ENCODE peak calls at places on chromosomes 4 and X, in five cellular contexts. C is GM12878, Z is suprapubic skin, G is prostate gland, X is transverse colon. R is an unnamed sample.

GRCh38 chr4:146477054-146477453 is 44.7 kb downstream of the SLC10A7 start:
- DNase-seq in Z (no peak), X (no peak), G (no peak), C (no peak), R (no peak)

GRCh38 chrX:154049209-154050112 is 29.8 kb upstream of the IRAK1 start:
- DNase-seq in G (peak; percentile 10), C (no peak), X (no peak), Z (no peak), R (no peak)

GRCh38 chrX:152817082-152817744 is 13.3 kb downstream of the CETN2 start:
- DNase-seq in G (no peak), C (no peak), Z (no peak), X (peak; percentile 26), R (no peak)

GRCh38 chrX:130086414-130087207 is 23.7 kb downstream of the ELF4 start:
- DNase-seq in Z (no peak), G (no peak), C (no peak), X (peak; percentile 56), R (no peak)

GRCh38 chrX:85851418-85851817 is 195.9 kb downstream of the CHM start:
- DNase-seq in C (no peak), Z (no peak), X (peak; percentile 26), G (peak; percentile 4), R (no peak)

GRCh38 chrX:151970661-151971060 is 3.8 kb downstream of the GABRE start:
- DNase-seq in G (no peak), X (peak; percentile 35), Z (peak; percentile 81), C (no peak), R (no peak)

GRCh38 chr4:138869631-138870030 is 145.9 kb upstream of the NOCT start:
- DNase-seq in Z (no peak), C (no peak), G (no peak), X (no peak), R (no peak)

GRCh38 chr4:44320833-44321232 is 127.8 kb downstream of the KCTD8 start:
- DNase-seq in Z (no peak), C (no peak), G (no peak), X (no peak), R (no peak)

GRCh38 chr4:65089666-65090065 is 580.6 kb downstream of the EPHA5 start:
- DNase-seq in C (no peak), X (no peak), G (no peak), Z (no peak), R (no peak)

GRCh38 chr4:77433102-77433733 is 172.4 kb upstream of the CXCL13 start:
- DNase-seq in X (no peak), C (peak; percentile 7), Z (no peak), G (peak; percentile 28), R (peak; percentile 7)

GRCh38 chr4:174983128-174983750 is 65.1 kb downstream of the ADAM29 start:
- DNase-seq in Z (no peak), G (no peak), C (no peak), X (no peak), R (no peak)

GRCh38 chrX:137988470-137988869 is 422.5 kb downstream of the ZIC3 start:
- DNase-seq in C (no peak), Z (no peak), G (no peak), X (no peak), R (no peak)

GRCh38 chr4:168608771-168609170 is 111.9 kb downstream of the PALLD start:
- DNase-seq in C (no peak), Z (no peak), G (no peak), X (no peak), R (no peak)

GRCh38 chr4:101357751-101358150 is 10.4 kb upstream of the PPP3CA start:
- DNase-seq in X (no peak), Z (no peak), C (no peak), G (no peak), R (no peak)

GRCh38 chr4:46270986-46271596 is 118.8 kb downstream of the GABRA2 start:
- DNase-seq in G (no peak), C (peak; percentile 4), Z (no peak), X (no peak), R (no peak)

GRCh38 chr4:108626056-108626455 is 5.7 kb downstream of the RPL34 start:
- DNase-seq in Z (no peak), C (no peak), X (no peak), G (no peak), R (no peak)
- TF ChIP-seq POLR2AphosphoS5 in Z (no peak), C (peak; percentile 60), X (no peak), G (no peak), R (peak; percentile 14)

GRCh38 chrX:150575415-150575814 is 7.0 kb downstream of the MTM1 start:
- DNase-seq in G (peak; percentile 4), Z (no peak), X (peak; percentile 13), C (no peak), R (no peak)
- TF ChIP-seq POLR2AphosphoS5 in G (no peak), Z (no peak), X (no peak), C (no peak), R (no peak)

DNA sequence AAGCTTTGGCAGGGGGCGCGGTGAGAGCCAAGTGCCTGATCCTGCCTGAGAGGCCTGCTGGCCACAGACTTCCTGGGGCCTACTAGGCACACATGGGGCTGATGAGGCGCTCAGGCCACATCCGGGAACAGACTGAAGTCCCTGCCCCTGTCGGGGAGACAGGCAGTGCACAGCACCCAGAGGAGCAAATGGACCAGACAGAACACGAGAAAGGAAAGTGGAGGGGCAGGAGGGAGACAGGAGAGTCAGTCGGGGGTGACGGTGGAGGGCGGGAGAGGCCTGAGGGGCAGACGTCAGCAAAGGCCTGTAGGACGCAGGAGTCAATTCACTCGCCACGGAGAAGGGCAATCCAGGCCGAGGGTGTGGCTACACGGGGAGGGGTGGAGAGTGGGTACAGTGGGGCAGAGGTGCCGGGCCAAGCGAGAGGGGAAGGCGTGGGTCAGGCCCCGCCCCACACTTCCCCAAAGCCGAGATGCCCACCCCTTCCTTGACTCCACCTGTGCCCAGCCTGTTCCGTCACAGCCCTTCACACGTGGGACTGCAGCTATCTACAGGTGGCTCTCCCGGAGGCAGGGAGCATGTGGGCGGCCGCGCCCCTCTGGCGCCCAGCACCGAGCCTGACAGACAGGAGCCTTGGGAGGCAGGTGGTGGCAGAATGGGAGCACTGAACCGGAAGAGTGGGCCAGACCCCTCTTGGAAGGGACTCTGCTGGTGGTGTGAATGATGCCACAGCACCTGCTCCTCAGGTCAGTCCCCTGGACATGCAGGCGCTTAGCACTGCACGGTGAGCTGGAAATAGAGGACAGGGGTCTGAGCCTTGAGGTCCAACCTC is 20.5 kb downstream of the NOP14 start:
- DNase-seq in G (no peak), X (peak; percentile 86), C (no peak), Z (peak; percentile 77), R (no peak)
- TF ChIP-seq POLR2AphosphoS5 in G (no peak), X (peak; percentile 50), C (peak; percentile 41), Z (no peak), R (peak; percentile 13)

DNA sequence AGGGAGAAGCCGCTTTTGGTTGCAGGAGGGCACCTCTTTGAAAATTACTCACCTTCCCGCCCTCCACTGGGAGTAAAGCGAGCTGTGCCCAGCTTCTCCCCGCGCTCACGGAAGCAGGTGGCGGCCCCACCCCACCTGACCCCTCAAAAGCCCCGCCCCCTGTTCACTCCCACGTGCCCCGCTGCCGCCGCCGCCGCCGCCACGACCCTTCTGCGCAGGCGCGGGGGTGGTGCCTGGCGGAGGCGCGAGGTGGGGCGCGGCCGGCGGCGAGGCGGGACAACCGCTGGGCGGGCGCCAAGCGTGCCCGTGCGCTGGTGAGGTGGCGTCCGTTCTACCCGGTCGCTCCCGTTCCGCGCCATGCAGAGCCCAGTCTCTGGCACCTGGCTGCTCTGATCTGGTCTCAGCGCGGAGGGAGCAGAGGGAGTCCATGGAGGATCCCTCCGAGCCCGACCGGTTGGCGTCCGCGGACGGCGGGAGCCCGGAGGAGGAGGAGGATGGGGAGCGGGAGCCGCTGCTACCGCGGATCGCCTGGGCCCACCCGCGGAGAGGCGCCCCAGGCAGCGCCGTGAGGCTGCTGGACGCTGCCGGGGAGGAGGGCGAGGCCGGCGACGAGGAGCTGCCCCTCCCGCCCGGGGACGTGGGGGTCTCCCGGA is at the start of gene PI4K2B:
- DNase-seq in Z (peak; percentile 89), X (peak; percentile 95), C (peak; percentile 53), G (peak; percentile 90), R (peak; percentile 77)
- TF ChIP-seq POLR2AphosphoS5 in Z (peak; percentile 61), X (peak; percentile 95), C (peak; percentile 84), G (peak; percentile 48), R (peak; percentile 84)

GRCh38 chr4:141023051-141023450 is 110.2 kb downstream of the RNF150 start:
- DNase-seq in G (no peak), C (no peak), Z (no peak), X (no peak), R (no peak)

GRCh38 chr4:141020801-141021261 is 112.4 kb downstream of the RNF150 start:
- DNase-seq in Z (no peak), G (no peak), X (no peak), C (no peak), R (no peak)

GRCh38 chr4:141022221-141022760 is 111.0 kb downstream of the RNF150 start:
- DNase-seq in C (no peak), G (no peak), Z (no peak), X (no peak), R (no peak)

GRCh38 chr4:141021397-141022194 is 111.7 kb downstream of the RNF150 start:
- DNase-seq in Z (no peak), G (no peak), X (no peak), C (no peak), R (no peak)

DNA sequence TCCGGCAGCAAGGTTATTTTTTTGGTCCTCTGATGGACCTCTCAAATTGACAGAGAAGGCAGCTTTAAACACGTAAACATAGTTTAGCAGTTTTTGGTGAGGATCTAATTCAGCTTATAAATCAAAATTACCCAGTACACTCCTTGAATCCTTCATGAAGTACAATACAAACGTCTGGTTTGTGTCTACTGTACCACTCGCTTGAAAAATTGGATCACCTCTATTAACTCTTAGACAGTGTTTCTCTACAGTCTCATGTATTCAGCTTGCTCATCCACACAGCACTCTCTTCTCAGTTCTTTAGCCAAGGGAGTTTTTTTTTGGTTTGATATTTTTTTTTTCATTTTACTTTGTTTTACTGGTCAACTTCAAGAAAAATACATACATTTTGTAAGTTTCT is 113.5 kb downstream of the RNF150 start:
- DNase-seq in C (no peak), X (no peak), Z (no peak), G (no peak), R (no peak)
- TF ChIP-seq POLR2AphosphoS5 in C (no peak), X (no peak), Z (no peak), G (no peak), R (no peak)

GRCh38 chrX:139200793-139201192 is 329.7 kb upstream of the F9 start:
- DNase-seq in X (no peak), G (peak; percentile 70), Z (no peak), C (no peak), R (no peak)
- TF ChIP-seq POLR2AphosphoS5 in X (no peak), G (peak; percentile 67), Z (no peak), C (no peak), R (no peak)